ENCODE peak calls at places on chromosome 10, in ten cellular contexts. Y, Q, K, M, T, Z, U, W, O and B are unnamed samples.

GRCh38 chr10:91033536-91033935 is 112.6 kb upstream of the ANKRD1 start:
- DNase-seq in Q (no peak), Y (no peak), K (no peak), T (no peak), Z (peak; percentile 65), M (no peak), O (no peak), U (no peak), W (no peak), B (no peak)

GRCh38 chr10:44364566-44364965 is 20.3 kb downstream of the CXCL12 start:
- DNase-seq in W (no peak), Y (no peak), Q (no peak), M (no peak), O (no peak), U (no peak), T (no peak), Z (no peak), K (no peak), B (no peak)

GRCh38 chr10:125629758-125630376 is 53.1 kb downstream of the TEX36 start:
- DNase-seq in Y (no peak), W (no peak), T (no peak), U (peak; percentile 3), M (no peak), Q (peak; percentile 0), Z (peak; percentile 27), K (peak; percentile 77), O (peak; percentile 41), B (no peak)

GRCh38 chr10:35890970-35891330 is 248.9 kb upstream of the FZD8 start:
- DNase-seq in U (peak; percentile 38), Y (no peak), M (no peak), W (no peak), K (peak; percentile 35), Z (peak; percentile 47), T (no peak), O (no peak), Q (no peak), B (no peak)

GRCh38 chr10:101032637-101033201 is 1.7 kb downstream of the SFXN3 start:
- DNase-seq in T (peak; percentile 38), Y (no peak), U (no peak), O (no peak), Z (peak; percentile 94), Q (peak; percentile 4), M (no peak), K (peak; percentile 79), W (no peak), B (peak; percentile 71)

GRCh38 chr10:19825690-19826089 is 9.5 kb downstream of the PLXDC2 start:
- DNase-seq in Y (no peak), W (no peak), U (no peak), O (no peak), T (no peak), Q (no peak), K (no peak), M (no peak), Z (no peak), B (no peak)

GRCh38 chr10:71998840-71999194 is 34.6 kb downstream of the CHST3 start:
- DNase-seq in K (peak; percentile 86), Q (no peak), W (no peak), Z (peak; percentile 85), U (no peak), T (no peak), O (no peak), Y (no peak), M (peak; percentile 85), B (peak; percentile 51)

GRCh38 chr10:133129854-133130495 is 30.0 kb upstream of the KNDC1 start:
- DNase-seq in W (no peak), Y (no peak), Z (no peak), O (no peak), K (no peak), T (no peak), M (peak; percentile 41), U (no peak), Q (no peak), B (no peak)

GRCh38 chr10:11678074-11678793 is 63.9 kb upstream of the ECHDC3 start:
- DNase-seq in U (no peak), W (no peak), Z (peak; percentile 50), O (peak; percentile 77), Q (no peak), T (no peak), Y (no peak), M (no peak), K (peak; percentile 33), B (no peak)

GRCh38 chr10:47421057-47421952 is 37.2 kb upstream of the ZNF488 start:
- DNase-seq in Y (no peak), K (peak; percentile 83), Q (no peak), U (no peak), M (no peak), O (no peak), Z (peak; percentile 74), T (no peak), W (no peak), B (peak; percentile 37)

GRCh38 chr10:48800283-48800675 is 115.6 kb downstream of the WDFY4 start:
- DNase-seq in M (no peak), W (no peak), Y (no peak), K (no peak), T (no peak), O (no peak), U (no peak), Z (no peak), Q (no peak), B (no peak)

GRCh38 chr10:35236739-35237138 is 99.6 kb upstream of the CCNY start:
- DNase-seq in K (no peak), M (no peak), T (no peak), Q (no peak), U (no peak), Y (no peak), Z (peak; percentile 66), W (no peak), O (no peak), B (no peak)

GRCh38 chr10:37222046-37222445 is 96.6 kb downstream of the ANKRD30A start:
- DNase-seq in U (no peak), K (no peak), T (no peak), M (no peak), W (no peak), O (no peak), Q (no peak), Z (no peak), Y (no peak), B (no peak)

GRCh38 chr10:10320981-10321380 is 696.7 kb upstream of the CELF2 start:
- DNase-seq in W (no peak), Q (no peak), Y (no peak), U (no peak), K (peak; percentile 100), T (no peak), M (no peak), Z (peak; percentile 88), O (no peak), B (no peak)

GRCh38 chr10:49212783-49213182 is 24.6 kb upstream of the TMEM273 start:
- DNase-seq in K (no peak), Q (no peak), Z (no peak), O (no peak), T (no peak), W (no peak), M (no peak), U (no peak), Y (no peak), B (no peak)

GRCh38 chr10:48536916-48537890 is 67.7 kb downstream of the ARHGAP22 start:
- DNase-seq in Q (no peak), Y (no peak), M (no peak), U (no peak), W (no peak), O (no peak), Z (no peak), K (no peak), T (no peak), B (no peak)

GRCh38 chr10:5534051-5534821 is 9.5 kb downstream of the CALML3 start:
- DNase-seq in T (no peak), Z (no peak), Y (no peak), K (peak; percentile 68), W (no peak), M (peak; percentile 47), U (no peak), O (no peak), Q (no peak), B (no peak)

GRCh38 chr10:28375399-28376354 is 72.8 kb upstream of the MPP7 start:
- DNase-seq in Z (peak; percentile 14), W (no peak), T (no peak), Q (no peak), K (peak; percentile 94), O (no peak), U (no peak), Y (no peak), M (no peak), B (no peak)

GRCh38 chr10:60372436-60372835 is 17.2 kb downstream of the ANK3 start:
- DNase-seq in W (no peak), O (no peak), T (no peak), Q (no peak), K (no peak), U (no peak), Z (no peak), Y (no peak), M (no peak), B (no peak)

GRCh38 chr10:70379581-70380176 is 2.7 kb downstream of the LRRC20 start:
- DNase-seq in U (no peak), O (peak; percentile 53), Z (no peak), Y (no peak), T (no peak), M (no peak), Q (no peak), K (no peak), W (no peak), B (no peak)

GRCh38 chr10:77836299-77836820 is 90.2 kb downstream of the DLG5 start:
- DNase-seq in W (no peak), Z (no peak), Y (peak; percentile 41), K (no peak), M (peak; percentile 78), U (no peak), O (peak; percentile 51), Q (no peak), T (peak; percentile 59), B (no peak)

GRCh38 chr10:86971146-86971991 is 3.1 kb downstream of the ADIRF start:
- DNase-seq in K (peak; percentile 64), W (peak; percentile 61), U (no peak), T (peak; percentile 87), Z (peak; percentile 94), Q (peak; percentile 23), Y (peak; percentile 86), M (peak; percentile 96), O (peak; percentile 89), B (no peak)

GRCh38 chr10:43689007-43689491 is 40.4 kb upstream of the ZNF32 start:
- DNase-seq in M (peak; percentile 61), O (no peak), T (no peak), W (no peak), K (no peak), U (no peak), Z (no peak), Q (no peak), Y (no peak), B (no peak)